ENCODE peak calls at places on chromosomes 5 and 9, in seven cellular contexts. Q is lung, Y is tibial artery, E is fibroblast of mammary gland, R is ovary, N is fibroblast of pulmonary artery, G is GM12865. P is an unnamed sample.

GRCh38 chr5:160209917-160210316 is 19.4 kb upstream of the FABP6 start:
- DNase-seq in Y (no peak), R (no peak), Q (no peak), N (no peak), E (no peak), G (no peak), P (no peak)

GRCh38 chr9:126592461-126592860 is 21.3 kb upstream of the LMX1B start:
- DNase-seq in G (no peak), R (no peak), Y (no peak), Q (no peak), N (no peak), E (no peak), P (no peak)

GRCh38 chr9:130898552-130898852 is 1.9 kb upstream of the QRFP start:
- DNase-seq in G (no peak), E (no peak), R (no peak), Q (no peak), N (no peak), Y (no peak), P (no peak)

GRCh38 chr5:53010819-53011218 is 21.7 kb downstream of the ITGA2 start:
- DNase-seq in Y (no peak), G (no peak), E (no peak), R (no peak), Q (no peak), N (no peak), P (no peak)

GRCh38 chr9:7185612-7186011 is 427.8 kb downstream of the KDM4C start:
- DNase-seq in Y (no peak), E (peak), Q (no peak), R (no peak), N (peak), G (no peak), P (no peak)

GRCh38 chr5:137867664-137868063 is at the start of gene MYOT:
- DNase-seq in N (no peak), Y (no peak), R (no peak), E (no peak), Q (no peak), G (no peak), P (no peak)

GRCh38 chr9:13088734-13089427 is 190.6 kb downstream of the MPDZ start:
- DNase-seq in E (peak), Q (peak), N (peak), Y (peak), R (peak), G (peak), P (no peak)

GRCh38 chr5:72273547-72273946 is 46.5 kb downstream of the MRPS27 start:
- DNase-seq in R (no peak), Y (no peak), G (no peak), E (no peak), N (no peak), Q (no peak), P (no peak)

GRCh38 chr5:72166070-72166979 is 59.0 kb downstream of the MAP1B start:
- DNase-seq in G (no peak), Q (no peak), Y (peak), R (peak), N (peak), E (peak), P (no peak)

GRCh38 chr9:130731355-130731754 is 37.8 kb downstream of the EXOSC2 start:
- DNase-seq in Y (no peak), G (no peak), Q (no peak), E (no peak), N (no peak), R (no peak), P (no peak)

GRCh38 chr5:170483701-170484458 is 19.9 kb upstream of the KCNIP1 start:
- DNase-seq in Y (no peak), G (no peak), R (no peak), Q (no peak), E (peak), N (peak), P (peak)

GRCh38 chr9:87498046-87498815 is 564 bp downstream of the DAPK1 start:
- DNase-seq in N (peak), Y (no peak), Q (peak), G (peak), R (peak), E (peak), P (no peak)

GRCh38 chr5:141875795-141876627 is 2.2 kb downstream of the PCDH1 start:
- DNase-seq in Q (no peak), R (no peak), N (peak), Y (no peak), G (no peak), E (no peak), P (no peak)

GRCh38 chr5:83498585-83498984 is 27.0 kb downstream of the VCAN start:
- DNase-seq in Q (no peak), Y (no peak), G (peak), R (no peak), E (no peak), N (no peak), P (no peak)

GRCh38 chr5:14513266-14513665 is 68.3 kb upstream of the OTULINL start:
- DNase-seq in R (no peak), Q (no peak), N (no peak), Y (no peak), E (peak), G (no peak), P (no peak)

GRCh38 chr9:84941812-84942211 is 272.3 kb downstream of the NTRK2 start:
- DNase-seq in Q (no peak), G (no peak), E (no peak), N (no peak), R (no peak), Y (no peak), P (no peak)

GRCh38 chr9:121672213-121672612 is 20.8 kb downstream of the DAB2IP start:
- DNase-seq in E (peak), R (no peak), N (peak), Q (no peak), Y (no peak), G (no peak), P (no peak)

GRCh38 chr9:81825831-81826540 is 102.2 kb upstream of the SPATA31D4 start:
- DNase-seq in G (no peak), Q (no peak), R (no peak), N (peak), E (no peak), Y (no peak), P (no peak)

GRCh38 chr5:9197881-9198260 is 348.0 kb downstream of the SEMA5A start:
- DNase-seq in E (peak), Y (no peak), N (peak), G (peak), Q (no peak), R (no peak), P (no peak)

GRCh38 chr5:7794301-7794700 is 56.6 kb downstream of the CFAP90 start:
- DNase-seq in Q (no peak), Y (no peak), N (no peak), E (no peak), G (peak), R (no peak), P (no peak)
- TF ChIP-seq CTCF in Q (no peak), Y (no peak), N (no peak), E (no peak), G (no peak), R (no peak), P (no peak)

DNA sequence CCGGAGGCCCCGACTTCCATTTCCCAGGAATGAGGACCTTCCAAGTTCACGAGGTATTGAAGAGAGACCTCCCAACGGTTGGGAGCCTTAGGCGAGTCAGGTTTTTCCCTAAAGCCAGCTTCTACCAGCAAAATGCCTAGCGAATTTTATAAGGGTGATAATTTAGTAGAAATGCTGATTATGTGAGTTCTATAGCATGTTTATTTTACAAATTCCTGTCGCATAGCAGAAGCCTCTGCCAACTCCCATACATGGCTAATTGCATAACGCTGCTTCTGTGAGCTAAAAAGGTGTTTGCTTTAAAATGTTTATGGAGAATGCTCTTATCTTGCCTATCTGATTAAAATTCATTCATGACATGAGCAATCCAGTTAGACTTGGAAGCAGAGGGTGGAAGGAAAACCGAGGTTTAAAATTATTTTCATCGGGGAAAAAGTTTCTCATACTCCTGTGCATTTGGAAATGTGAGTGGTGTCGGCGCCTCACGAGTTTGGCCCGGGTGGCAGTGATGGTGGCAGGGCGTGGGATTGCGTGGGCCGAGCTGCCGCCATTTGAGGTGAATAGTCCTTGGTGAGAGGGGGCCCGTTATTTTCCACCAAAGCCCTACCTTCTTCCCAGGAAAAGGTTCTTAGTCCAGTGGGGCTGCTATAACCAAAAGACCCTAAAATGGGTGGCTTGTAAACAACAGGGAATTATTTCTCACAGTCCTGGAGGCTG is 104.4 kb upstream of the FCN2 start:
- DNase-seq in E (no peak), Q (no peak), Y (no peak), R (no peak), G (no peak), N (peak), P (no peak)
- H3K4me3 ChIP-seq in E (no peak), Q (no peak), Y (no peak), R (no peak), G (no peak), N (no peak), P (no peak)

DNA sequence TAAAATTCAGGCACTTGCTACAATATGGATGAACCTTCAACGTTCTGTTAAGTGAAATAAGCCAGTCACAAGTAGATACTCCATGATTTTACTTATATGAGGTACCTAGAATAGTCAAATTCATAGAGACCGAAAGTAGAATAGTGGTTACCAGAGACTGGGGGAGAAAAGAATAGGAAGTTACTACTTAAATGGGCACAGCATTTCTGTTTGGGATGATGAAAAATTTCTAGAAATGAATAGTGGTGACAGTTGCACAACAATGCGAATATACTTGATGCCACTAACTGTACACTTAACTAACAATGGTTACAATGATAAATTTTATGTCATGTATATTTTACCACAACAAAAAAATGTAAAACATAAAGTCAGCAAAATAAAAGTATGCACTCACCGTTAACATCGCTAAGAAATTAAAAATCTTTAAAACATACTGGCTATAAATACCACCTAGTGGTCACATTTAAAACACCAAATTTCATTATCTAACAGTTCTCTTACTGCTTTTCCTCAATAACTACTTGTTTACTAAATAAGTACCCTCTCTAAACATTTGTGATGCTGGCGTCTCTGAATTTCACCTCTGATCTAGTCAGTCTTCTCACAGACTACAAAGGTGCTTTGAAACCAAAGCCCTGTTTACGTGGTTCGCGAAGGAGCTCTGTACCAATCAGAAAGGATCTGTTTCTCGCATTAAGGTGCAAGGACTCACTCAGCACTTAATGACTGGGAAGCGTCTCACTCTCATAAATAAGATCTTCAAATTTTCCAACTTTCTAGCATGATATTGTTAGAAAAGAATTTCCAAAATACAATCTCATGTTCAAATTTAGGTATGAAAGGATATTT is 22.7 kb downstream of the KIF3A start:
- DNase-seq in Q (no peak), E (peak), N (peak), G (peak), Y (no peak), R (no peak), P (no peak)
- TF ChIP-seq CTCF in Q (no peak), E (peak), N (peak), G (peak), Y (peak), R (no peak), P (peak)

GRCh38 chr5:167346461-167346860 is 945.0 kb upstream of the WWC1 start:
- DNase-seq in E (no peak), Y (no peak), G (no peak), Q (no peak), R (no peak), N (no peak), P (no peak)
- H3K4me3 ChIP-seq in E (no peak), Y (no peak), G (no peak), Q (no peak), R (no peak), N (no peak), P (no peak)

DNA sequence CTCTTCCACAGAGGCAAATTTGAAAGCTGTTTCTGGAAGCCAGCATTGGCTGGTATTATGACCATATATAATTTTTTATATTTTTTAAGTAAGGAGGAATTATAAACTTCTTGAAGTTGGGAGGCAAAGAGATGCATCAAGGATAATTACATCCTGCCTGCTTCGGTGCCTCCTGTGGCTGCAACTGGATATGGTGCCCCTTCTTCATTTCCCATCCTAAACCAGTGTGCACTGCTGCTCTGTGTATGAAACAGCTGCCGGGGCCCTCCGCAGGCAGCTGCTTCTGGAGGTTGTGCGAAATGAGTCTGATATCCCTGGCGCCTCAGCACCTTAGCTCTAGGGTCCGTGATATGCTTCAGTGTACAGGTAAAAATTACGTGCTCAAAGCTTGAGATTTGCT is 304.2 kb downstream of the ENC1 start:
- DNase-seq in R (no peak), G (no peak), N (no peak), Q (no peak), E (peak), Y (no peak), P (no peak)
- TF ChIP-seq CTCF in R (no peak), G (peak), N (no peak), Q (no peak), E (peak), Y (no peak), P (no peak)

DNA sequence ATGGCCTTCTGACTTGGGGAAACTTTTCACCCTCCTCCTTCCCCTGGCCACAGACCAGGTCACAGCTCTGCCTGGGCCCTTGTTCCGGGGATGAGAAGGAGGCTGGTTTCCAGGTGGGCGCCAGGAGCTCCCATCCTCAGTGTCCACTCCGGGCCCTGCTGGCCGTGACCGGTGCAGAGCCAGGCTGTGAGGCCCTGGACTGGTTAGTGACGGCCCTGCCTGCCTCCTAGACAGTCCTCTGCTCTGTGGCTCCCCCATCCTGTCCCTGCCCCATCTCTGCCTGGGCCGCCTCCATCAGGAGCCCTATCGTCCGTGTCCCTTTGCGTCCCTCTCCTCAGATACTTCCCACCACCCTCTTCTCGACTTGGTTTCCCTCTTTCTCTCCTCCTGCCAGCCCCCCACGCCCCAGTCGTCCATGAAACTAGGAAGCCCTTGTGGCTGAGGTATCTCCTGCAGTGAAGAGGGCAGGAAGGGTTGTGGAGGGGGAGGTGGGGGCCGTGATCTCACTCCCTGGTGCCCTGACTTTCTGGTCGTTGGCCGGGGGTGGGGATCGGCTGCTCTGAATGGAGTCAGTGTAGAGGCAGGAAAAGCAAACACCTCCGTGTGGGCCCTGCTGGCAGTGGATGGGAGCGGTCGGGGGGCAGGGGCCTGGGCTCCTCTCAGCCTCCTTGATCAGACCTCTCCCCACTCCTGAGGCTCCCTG is 15.4 kb upstream of the CERCAM start:
- DNase-seq in Y (no peak), G (no peak), N (no peak), Q (no peak), R (no peak), E (no peak), P (no peak)
- H3K4me3 ChIP-seq in Y (no peak), G (no peak), N (no peak), Q (no peak), R (no peak), E (no peak), P (no peak)

DNA sequence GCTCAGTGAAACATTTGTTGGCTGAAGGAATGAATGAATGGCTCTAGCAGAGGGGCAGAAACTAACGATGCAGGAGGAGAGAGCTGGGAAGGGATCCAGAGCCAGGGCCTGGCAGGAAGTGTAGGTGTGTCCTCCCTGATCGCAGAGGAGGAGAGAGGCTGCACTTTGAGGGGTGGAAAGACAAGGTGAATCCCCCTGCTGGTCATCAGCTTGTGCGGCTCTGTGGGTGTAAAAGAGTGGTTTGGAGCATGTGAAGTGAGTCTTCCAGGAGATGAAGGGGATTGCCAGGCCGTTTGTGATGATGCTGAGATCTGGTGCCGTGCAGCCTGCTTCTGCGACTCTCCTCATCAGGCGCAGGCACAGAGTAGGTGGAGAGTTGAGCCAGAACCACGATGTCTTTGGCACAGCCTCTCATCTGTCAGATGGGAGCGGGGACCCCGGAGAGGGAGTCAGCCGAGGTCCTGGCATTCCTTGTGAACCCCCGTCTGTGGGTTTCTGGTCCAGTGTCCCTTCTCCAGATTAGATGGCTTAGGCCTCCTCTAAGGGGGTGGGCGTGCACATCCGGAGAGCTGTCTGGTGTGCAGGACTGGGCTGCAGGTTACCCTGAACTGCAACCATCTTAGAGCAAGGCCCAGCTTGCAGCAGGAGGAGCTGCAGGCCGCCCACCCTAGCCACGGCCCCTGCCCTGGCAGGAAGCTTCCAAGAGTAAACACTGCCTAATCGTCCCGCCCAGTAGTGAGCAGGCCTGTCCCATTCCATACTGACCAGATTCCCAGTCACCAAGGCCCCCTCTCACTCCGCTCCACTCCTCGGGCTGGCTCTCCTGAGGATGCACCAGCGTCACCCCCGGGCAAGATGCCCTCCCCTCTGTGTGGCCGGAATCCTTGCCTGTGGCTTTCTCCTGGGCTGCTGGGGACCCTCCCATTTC is at the start of gene ADAMTS13:
- DNase-seq in R (no peak), E (peak), Q (no peak), N (no peak), Y (no peak), G (peak), P (no peak)
- TF ChIP-seq CTCF in R (no peak), E (peak), Q (no peak), N (no peak), Y (no peak), G (peak), P (no peak)

GRCh38 chr9:116151966-116152381 is 1.6 kb upstream of the PAPPA start:
- DNase-seq in Q (no peak), N (peak), G (no peak), R (no peak), E (peak), Y (no peak), P (no peak)
- H3K4me3 ChIP-seq in Q (no peak), N (no peak), G (no peak), R (no peak), E (no peak), Y (no peak), P (no peak)

DNA sequence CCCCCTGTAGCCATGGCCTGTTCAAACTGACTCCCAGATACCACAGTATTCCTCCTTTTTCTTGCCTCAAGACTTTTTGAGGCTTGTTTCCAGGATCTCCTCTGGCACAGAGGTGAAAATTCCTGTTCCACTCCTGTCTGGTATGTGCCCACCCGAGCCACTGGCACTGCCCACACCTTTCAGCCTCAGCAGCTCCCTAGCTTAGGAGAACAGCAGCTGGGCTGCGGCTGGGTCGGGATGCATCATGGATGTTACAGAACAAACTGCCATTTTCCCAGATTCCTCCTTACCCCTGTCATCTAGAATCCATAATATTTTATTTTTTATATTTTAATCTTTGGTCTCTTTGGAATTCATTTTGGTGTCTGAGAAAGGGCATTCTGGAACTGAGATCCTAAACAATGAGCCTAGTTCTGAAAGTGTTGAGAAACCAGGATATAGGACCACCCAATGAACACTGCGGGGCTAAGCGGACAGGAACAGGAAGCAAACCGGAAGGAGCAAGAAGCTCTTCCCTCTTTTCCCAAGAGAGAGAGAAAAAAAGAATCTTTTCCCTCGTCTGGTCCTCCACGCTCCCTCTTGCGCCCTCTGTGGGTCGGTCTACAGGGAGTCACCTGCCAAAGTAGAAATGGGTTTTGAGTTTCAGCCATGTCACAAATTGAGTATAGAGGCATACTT is 12.5 kb downstream of the OR2S2 start:
- DNase-seq in Q (peak), R (peak), N (peak), Y (peak), E (peak), G (peak), P (peak)
- TF ChIP-seq CTCF in Q (peak), R (peak), N (peak), Y (peak), E (peak), G (peak), P (peak)

P was measured in coronary artery.